ENCODE peak calls at places on chromosomes 12 and 14, in five cellular contexts. X is uterus, M is tibial artery, F is A549, Q is OCI-LY7. B is an unnamed sample.

GRCh38 chr14:53569471-53569870 is 387.2 kb downstream of the BMP4 start:
- DNase-seq in F (no peak), M (no peak), Q (no peak), X (no peak), B (peak; percentile 6)

GRCh38 chr12:98352218-98352811 is 163.1 kb upstream of the TMPO start:
- DNase-seq in Q (no peak), X (no peak), M (no peak), F (peak; percentile 85), B (peak; percentile 77)

GRCh38 chr14:106808907-106809306 is 1282.5 kb downstream of the TMEM121 start:
- DNase-seq in Q (no peak), M (no peak), F (no peak), X (no peak), B (no peak)

GRCh38 chr12:63206494-63206893 is 55.5 kb upstream of the AVPR1A start:
- DNase-seq in Q (no peak), M (no peak), X (no peak), F (no peak), B (no peak)

GRCh38 chr12:56634242-56634836 is 4.2 kb upstream of the BAZ2A start:
- DNase-seq in X (peak; percentile 45), M (peak; percentile 36), Q (peak; percentile 46), F (peak; percentile 62), B (no peak)

GRCh38 chr12:121061831-121062230 is 22.8 kb upstream of the OASL start:
- DNase-seq in F (peak; percentile 33), M (no peak), Q (no peak), X (no peak), B (no peak)

GRCh38 chr14:41235466-41235865 is 371.2 kb upstream of the LRFN5 start:
- DNase-seq in F (no peak), Q (no peak), X (no peak), M (no peak), B (no peak)

GRCh38 chr12:108700833-108701450 is 30.4 kb downstream of the CORO1C start:
- DNase-seq in M (no peak), Q (no peak), X (no peak), F (no peak), B (no peak)

GRCh38 chr14:26595922-26596721 is 1.7 kb downstream of the NOVA1 start:
- DNase-seq in X (no peak), F (no peak), Q (no peak), M (no peak), B (no peak)

GRCh38 chr14:54804720-54805060 is 97.9 kb downstream of the GCH1 start:
- DNase-seq in X (no peak), F (no peak), Q (no peak), M (no peak), B (no peak)

GRCh38 chr12:16603916-16604575 is 1.9 kb downstream of the LMO3 start:
- DNase-seq in Q (peak; percentile 11), F (no peak), X (no peak), M (no peak), B (no peak)

GRCh38 chr12:124352839-124353238 is 57.9 kb downstream of the RFLNA start:
- DNase-seq in M (peak; percentile 46), Q (no peak), F (peak; percentile 62), X (no peak), B (peak; percentile 86)

GRCh38 chr14:74888164-74889158 is 6.7 kb downstream of the DLST start:
- DNase-seq in F (peak; percentile 37), Q (no peak), X (no peak), M (no peak), B (peak; percentile 79)

GRCh38 chr14:100566119-100566518 is 21.1 kb downstream of the BEGAIN start:
- DNase-seq in Q (no peak), X (no peak), F (no peak), M (no peak), B (no peak)

GRCh38 chr12:117032593-117033381 is 66.4 kb downstream of the TESC start:
- DNase-seq in M (no peak), X (no peak), F (no peak), Q (no peak), B (no peak)

GRCh38 chr12:8559676-8560075 is 19.0 kb upstream of the CLEC4E start:
- DNase-seq in X (no peak), M (no peak), Q (no peak), F (no peak), B (no peak)

GRCh38 chr12:33041562-33041961 is 145.0 kb upstream of the PKP2 start:
- DNase-seq in Q (no peak), M (no peak), F (no peak), X (no peak), B (no peak)

GRCh38 chr14:22898302-22898894 is 15.4 kb downstream of the REM2 start:
- DNase-seq in Q (no peak), F (peak; percentile 24), X (no peak), M (no peak), B (peak; percentile 64)

GRCh38 chr12:130339946-130340345 is 2.3 kb downstream of the PIWIL1 start:
- DNase-seq in M (no peak), X (no peak), Q (no peak), F (peak; percentile 24), B (no peak)

GRCh38 chr12:3048540-3048939 is 28.6 kb upstream of the TSPAN9 start:
- DNase-seq in X (no peak), F (no peak), M (no peak), Q (no peak), B (no peak)

GRCh38 chr12:84763112-84763511 is 149.5 kb downstream of the SLC6A15 start:
- DNase-seq in Q (no peak), X (no peak), F (no peak), M (no peak), B (no peak)

GRCh38 chr12:124566181-124567034 is 1.0 kb downstream of the NCOR2 start:
- DNase-seq in X (peak; percentile 87), Q (peak; percentile 56), M (peak; percentile 92), F (peak; percentile 81), B (peak; percentile 85)

GRCh38 chr14:67413806-67414769 is 2.1 kb upstream of the PLEK2 start:
- DNase-seq in F (peak; percentile 79), Q (no peak), M (no peak), X (no peak), B (peak; percentile 43)

GRCh38 chr12:72472350-72472749 is 200.2 kb downstream of the TRHDE start:
- DNase-seq in X (no peak), M (no peak), Q (peak; percentile 17), F (no peak), B (no peak)

GRCh38 chr12:52232233-52232915 is 669 bp upstream of the KRT7 start:
- DNase-seq in Q (no peak), M (no peak), X (no peak), F (no peak), B (no peak)

GRCh38 chr12:123264642-123265041 is 7.0 kb downstream of the CDK2AP1 start:
- DNase-seq in Q (peak; percentile 44), X (no peak), F (peak; percentile 45), M (no peak), B (no peak)

DNA sequence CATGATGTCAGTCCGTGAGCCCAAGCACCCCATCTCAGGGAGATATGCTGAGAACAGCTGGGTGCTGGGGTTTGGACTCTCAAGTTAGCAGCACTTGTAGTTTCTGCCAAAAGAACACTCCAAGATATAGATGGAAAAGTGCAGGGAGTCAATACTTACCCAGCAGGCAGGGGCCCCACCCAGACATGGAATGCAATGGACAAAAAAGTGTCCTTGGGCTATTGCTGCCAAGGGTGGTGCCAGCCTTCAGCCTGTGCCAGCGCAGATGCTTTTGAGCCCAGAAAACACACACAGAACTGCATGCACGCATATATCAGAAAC is 17.0 kb upstream of the IRF2BPL start:
- DNase-seq in X (no peak), M (no peak), F (no peak), Q (no peak), B (no peak)
- H3K4me3 ChIP-seq in X (no peak overlapping the region), M (no peak overlapping the region), F (no peak overlapping the region), Q (no peak overlapping the region), B (peak overlapping the region; percentile 0)

GRCh38 chr12:4322789-4323188 is 1.8 kb downstream of the TIGAR start:
- DNase-seq in F (no peak), Q (peak; percentile 63), X (no peak), M (no peak), B (no peak)

GRCh38 chr12:4320859-4321701 is at the start of gene TIGAR:
- DNase-seq in Q (peak; percentile 96), F (peak; percentile 95), X (peak; percentile 92), M (peak; percentile 91), B (peak; percentile 94)

GRCh38 chr12:4324366-4324765 is 3.4 kb downstream of the TIGAR start:
- DNase-seq in F (no peak), X (no peak), M (no peak), Q (no peak), B (peak; percentile 57)

GRCh38 chr12:4323400-4323799 is 2.4 kb downstream of the TIGAR start:
- DNase-seq in X (no peak), M (no peak), F (no peak), Q (peak; percentile 5), B (no peak)

GRCh38 chr12:4320287-4320858 is 640 bp upstream of the TIGAR start:
- DNase-seq in M (no peak), F (no peak), X (no peak), Q (no peak), B (no peak)
- H3K4me3 ChIP-seq in M (peak overlapping the region; percentile 83), F (peak overlapping the region; percentile 80), X (peak overlapping the region; percentile 45), Q (peak overlapping the region; percentile 85), B (peak overlapping the region; percentile 73)

DNA sequence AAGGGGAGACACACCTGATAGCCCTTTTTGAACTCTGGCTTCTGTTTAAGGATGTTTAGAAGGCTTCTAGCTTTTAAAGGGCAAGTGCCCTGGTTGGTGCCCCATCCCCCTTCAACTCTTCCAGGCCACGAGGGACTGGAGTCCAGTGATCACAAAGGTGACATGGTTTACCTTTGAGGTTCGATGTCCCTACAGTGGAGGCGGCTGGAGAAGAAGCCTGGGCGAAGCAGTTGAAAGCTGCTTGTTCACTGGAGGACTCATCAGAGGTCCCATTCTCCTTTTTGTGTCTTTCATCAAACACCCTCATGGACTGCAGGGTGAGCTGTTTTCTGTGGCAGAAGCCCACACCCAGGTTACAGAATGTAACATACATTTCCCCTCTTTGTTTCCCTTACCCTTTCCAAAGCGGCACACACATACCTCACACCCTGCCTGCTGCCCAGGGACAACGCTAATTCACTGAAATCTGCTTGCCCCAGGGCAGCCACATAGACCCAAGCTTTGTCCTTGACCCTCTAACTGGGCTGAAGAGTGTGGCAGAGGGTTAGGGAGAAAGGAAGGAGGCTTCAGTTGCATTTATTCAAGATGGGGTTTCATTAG is 7.7 kb downstream of the TBX3 start:
- DNase-seq in X (no peak), Q (no peak), M (no peak), F (no peak), B (peak; percentile 21)
- H3K4me3 ChIP-seq in X (no peak overlapping the region), Q (no peak overlapping the region), M (no peak overlapping the region), F (no peak overlapping the region), B (peak overlapping the region; percentile 30)

GRCh38 chr14:61749264-61749663 is 13.0 kb upstream of the SNAPC1 start:
- DNase-seq in F (peak; percentile 53), Q (no peak), X (no peak), M (no peak), B (no peak)

GRCh38 chr14:61750708-61751474 is 11.3 kb upstream of the SNAPC1 start:
- DNase-seq in Q (peak; percentile 92), F (peak; percentile 83), X (peak; percentile 76), M (peak; percentile 88), B (peak; percentile 80)

GRCh38 chr14:61747342-61747741 is 14.9 kb upstream of the SNAPC1 start:
- DNase-seq in M (no peak), F (no peak), Q (no peak), X (no peak), B (no peak)

GRCh38 chr14:61751475-61751989 is 10.7 kb upstream of the SNAPC1 start:
- DNase-seq in X (no peak), F (no peak), M (no peak), Q (no peak), B (no peak)

DNA sequence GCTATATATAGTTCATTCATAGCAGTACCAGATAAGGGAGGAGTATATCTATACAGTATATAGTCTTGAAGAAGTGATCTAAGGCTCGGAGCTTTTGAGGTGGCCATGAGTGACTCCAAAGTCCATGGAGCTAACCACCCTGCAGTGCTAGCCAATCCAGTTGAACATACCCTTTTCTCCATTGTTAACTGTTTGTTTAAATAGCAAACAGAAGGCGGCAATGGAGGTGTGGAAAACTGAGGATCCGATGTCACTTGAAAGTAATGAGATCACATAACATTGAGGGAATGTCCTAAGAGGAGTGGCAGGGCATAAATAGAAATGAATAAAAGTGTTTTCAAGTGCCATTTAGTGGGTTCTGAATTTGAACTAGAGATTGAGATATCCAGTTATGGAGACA is 12.4 kb upstream of the SNAPC1 start:
- DNase-seq in M (no peak), X (no peak), Q (no peak), F (peak; percentile 65), B (no peak)
- H3K4me3 ChIP-seq in M (peak overlapping the region; percentile 71), X (no peak overlapping the region), Q (peak overlapping the region; percentile 69), F (peak overlapping the region; percentile 38), B (no peak overlapping the region)

B was measured in fibroblast of villous mesenchyme.